ENCODE peak calls at places on chromosomes 2 and 18, in eight cellular contexts. J, T, D, H, O, G, R and E are unnamed samples.

GRCh38 chr2:119333360-119333759 is 33.3 kb downstream of the C2orf76 start:
- DNase-seq in D (no peak), J (no peak), T (no peak), O (no peak), H (peak), R (no peak), G (no peak), E (no peak)

GRCh38 chr2:224850081-224850480 is 133.9 kb upstream of the CCDC195 start:
- DNase-seq in O (no peak), R (no peak), H (no peak), D (no peak), J (no peak), T (no peak), G (no peak), E (no peak)

GRCh38 chr18:3458952-3459853 is 9.2 kb downstream of the TGIF1 start:
- DNase-seq in R (peak), G (no peak), H (peak), T (no peak), J (no peak), O (no peak), D (no peak), E (no peak)

GRCh38 chr18:22705328-22705727 is 227.8 kb upstream of the RBBP8 start:
- DNase-seq in H (peak), R (peak), J (no peak), T (no peak), G (no peak), D (no peak), O (no peak), E (no peak)

GRCh38 chr2:16496426-16497388 is 168.9 kb downstream of the CYRIA start:
- DNase-seq in G (no peak), J (no peak), T (no peak), R (no peak), H (no peak), O (no peak), D (no peak), E (no peak)

GRCh38 chr2:238999290-238999741 is 151.4 kb downstream of the TWIST2 start:
- DNase-seq in D (no peak), H (no peak), T (no peak), R (no peak), J (no peak), G (no peak), O (no peak), E (no peak)

GRCh38 chr2:126642031-126642430 is 13.9 kb upstream of the GYPC start:
- DNase-seq in O (no peak), D (no peak), J (no peak), G (no peak), R (no peak), H (no peak), T (no peak), E (no peak)

GRCh38 chr2:119182046-119182445 is 23.5 kb upstream of the C1QL2 start:
- DNase-seq in R (no peak), G (no peak), H (no peak), J (no peak), T (no peak), O (no peak), D (no peak), E (no peak)

GRCh38 chr18:63439334-63439733 is 17.1 kb upstream of the VPS4B start:
- DNase-seq in O (no peak), G (peak), H (peak), D (peak), T (no peak), J (no peak), R (peak), E (peak)

GRCh38 chr2:39712953-39713352 is 47.2 kb downstream of the TMEM178A start:
- DNase-seq in D (no peak), R (no peak), O (no peak), G (no peak), T (no peak), J (no peak), H (no peak), E (no peak)

GRCh38 chr2:19127616-19128015 is 230.8 kb downstream of the OSR1 start:
- DNase-seq in O (no peak), H (no peak), T (no peak), D (no peak), R (no peak), G (no peak), J (no peak), E (no peak)

GRCh38 chr2:238868616-238869292 is 20.9 kb downstream of the TWIST2 start:
- DNase-seq in D (no peak), T (no peak), J (no peak), G (no peak), H (no peak), R (no peak), O (no peak), E (no peak)

GRCh38 chr2:126862730-126863129 is 36.0 kb upstream of the TEX51 start:
- DNase-seq in O (no peak), J (no peak), R (no peak), T (no peak), D (no peak), G (no peak), H (no peak), E (no peak)

GRCh38 chr18:31386683-31387082 is 10.1 kb downstream of the DSG4 start:
- DNase-seq in R (no peak), O (no peak), D (no peak), J (no peak), G (no peak), H (no peak), T (no peak), E (no peak)

GRCh38 chr2:40352321-40353099 is 99.4 kb downstream of the SLC8A1 start:
- DNase-seq in T (no peak), G (no peak), D (no peak), J (no peak), R (no peak), O (no peak), H (peak), E (no peak)

GRCh38 chr2:38507712-38508111 is 95.0 kb downstream of the HNRNPLL start:
- DNase-seq in R (no peak), O (no peak), T (no peak), D (no peak), G (no peak), H (no peak), J (no peak), E (no peak)

GRCh38 chr18:51275712-51276473 is 78.4 kb upstream of the MEX3C start:
- DNase-seq in J (no peak), G (no peak), O (no peak), R (no peak), H (no peak), D (no peak), T (no peak), E (peak)

GRCh38 chr2:178804791-178805190 is 2.4 kb downstream of the TTN start:
- DNase-seq in J (no peak), D (no peak), O (no peak), R (peak), T (no peak), G (no peak), H (peak), E (peak)

GRCh38 chr2:95707837-95708236 is 116.0 kb downstream of the TRIM43 start:
- DNase-seq in O (no peak), T (no peak), G (no peak), H (no peak), R (no peak), J (no peak), D (no peak), E (no peak)

GRCh38 chr2:113178891-113179290 is 5.1 kb downstream of the PSD4 start:
- DNase-seq in D (no peak), T (no peak), J (no peak), G (peak), R (no peak), O (peak), H (no peak), E (no peak)

GRCh38 chr2:208366215-208367132 is 40.1 kb upstream of the PTH2R start:
- DNase-seq in H (no peak), O (no peak), G (no peak), J (no peak), D (no peak), T (no peak), R (no peak), E (no peak)

GRCh38 chr2:68734688-68735525 is at the start of gene ARHGAP25:
- DNase-seq in O (no peak), H (no peak), T (no peak), J (no peak), D (no peak), G (peak), R (no peak), E (no peak)